ENCODE peak calls at places on chromosome 20, in six cellular contexts. Q is GM18507; Z is iris pigment epithelial cell; W is type B pancreatic cell; R is activated CD8-positive, alpha-beta memory T cell treated with anti-CD3 and anti-CD28 coated beads for 1 hour; L is stimulated activated CD8-positive, alpha-beta memory T cell treated with anti-CD3 and anti-CD28 coated beads, Interleukin-2, amount 100 ng/mL, for 1 hour. O is an unnamed sample.

GRCh38 chr20:19649041-19649440 is 109.0 kb upstream of the RIN2 start:
- DNase-seq in Q (no peak), Z (no peak), W (no peak), R (no peak), L (no peak), O (no peak)

GRCh38 chr20:33351696-33352095 is 49.6 kb downstream of the CDK5RAP1 start:
- DNase-seq in Q (no peak), Z (no peak), W (no peak), R (no peak), L (no peak), O (no peak)

GRCh38 chr20:13703265-13703664 is 64.5 kb upstream of the TASP1 start:
- DNase-seq in Q (no peak), Z (no peak), W (no peak), R (no peak), L (no peak), O (no peak)

GRCh38 chr20:32971703-32972161 is 32.5 kb downstream of the SUN5 start:
- DNase-seq in Q (no peak), Z (no peak), W (peak), R (no peak), L (no peak), O (no peak)

GRCh38 chr20:46367967-46368901 is 38.2 kb downstream of the ELMO2 start:
- DNase-seq in Q (no peak), Z (peak), W (no peak), R (no peak), L (no peak), O (no peak)

GRCh38 chr20:52937701-52938100 is 34.5 kb upstream of the TSHZ2 start:
- DNase-seq in Q (no peak), Z (peak), W (no peak), R (no peak), L (no peak), O (no peak)

GRCh38 chr20:18657575-18657974 is 69.7 kb downstream of the DTD1 start:
- DNase-seq in Q (no peak), Z (peak), W (no peak), R (no peak), L (no peak), O (no peak)

GRCh38 chr20:10291564-10292240 is 73.1 kb downstream of the SNAP25 start:
- DNase-seq in Q (no peak), Z (no peak), W (no peak), R (no peak), L (no peak), O (no peak)

GRCh38 chr20:2751868-2752630 is 48.4 kb downstream of the CPXM1 start:
- DNase-seq in Q (no peak), Z (peak), W (no peak), R (peak), L (no peak), O (no peak)

GRCh38 chr20:62557425-62557824 is 81.6 kb upstream of the GATA5 start:
- DNase-seq in Q (no peak), Z (no peak), W (no peak), R (no peak), L (no peak), O (no peak)

GRCh38 chr20:2695206-2695983 is 2.8 kb downstream of the EBF4 start:
- DNase-seq in Q (no peak), Z (no peak), W (peak), R (no peak), L (no peak), O (no peak)

GRCh38 chr20:34904202-34904621 is 27.8 kb downstream of the ACSS2 start:
- DNase-seq in Q (no peak), Z (no peak), W (no peak), R (no peak), L (no peak), O (no peak)

GRCh38 chr20:4135385-4136077 is 120.2 kb upstream of the RNF24 start:
- DNase-seq in Q (no peak), Z (peak), W (no peak), R (no peak), L (no peak), O (no peak)

GRCh38 chr20:46581386-46581785 is 30.9 kb upstream of the OCSTAMP start:
- DNase-seq in Q (no peak), Z (no peak), W (no peak), R (no peak), L (no peak), O (no peak)

GRCh38 chr20:29689411-29690225 is 1567.8 kb upstream of the DEFB115 start:
- DNase-seq in Q (no peak), Z (no peak), W (no peak), R (peak), L (no peak), O (no peak)

GRCh38 chr20:25399038-25399430 is 8.4 kb upstream of the ABHD12 start:
- DNase-seq in Q (no peak), Z (peak), W (no peak), R (no peak), L (no peak), O (no peak)